ENCODE peak calls at places on chromosomes 1 and 21, in ten cellular contexts. R, A, B, Z, K, C, V, D, U and E are unnamed samples. For H3K4me1, the result is how much of the 10 kb centered on the place peaks cover.

GRCh38 chr21:22791986-22792560 is 1793.9 kb downstream of the NCAM2 start:
- DNase-seq in R (peak), A (no peak), B (no peak), Z (peak), K (no peak), C (no peak), V (no peak), D (no peak), U (no peak), E (peak)

GRCh38 chr21:38229260-38229877 is 27.4 kb upstream of the KCNJ15 start:
- DNase-seq in R (peak), A (peak), B (no peak), Z (no peak), K (no peak), C (peak), V (no peak), D (no peak), U (no peak), E (no peak)

GRCh38 chr21:34983680-34984086 is 65.4 kb downstream of the RUNX1 start:
- DNase-seq in R (peak), A (peak), B (no peak), Z (peak), K (no peak), C (no peak), V (no peak), D (no peak), U (no peak), E (no peak)

GRCh38 chr1:212218065-212218464 is 67.1 kb upstream of the PPP2R5A start:
- DNase-seq in R (no peak), A (no peak), B (no peak), Z (no peak), K (no peak), C (no peak), V (peak), D (no peak), U (no peak), E (no peak)

GRCh38 chr1:218344814-218345672 is at the start of gene TGFB2:
- DNase-seq in R (peak), A (peak), B (no peak), Z (peak), K (no peak), C (no peak), V (peak), D (no peak), U (peak), E (peak)

GRCh38 chr21:46021398-46021797 is 39.8 kb downstream of the COL6A1 start:
- DNase-seq in R (no peak), A (no peak), B (no peak), Z (no peak), K (no peak), C (no peak), V (no peak), D (no peak), U (no peak), E (no peak)

GRCh38 chr1:27299385-27300252 is 22.3 kb upstream of the TMEM222 start:
- DNase-seq in R (peak), A (peak), B (peak), Z (peak), K (peak), C (no peak), V (peak), D (no peak), U (peak), E (peak)

GRCh38 chr1:170221031-170221430 is 75.3 kb downstream of the NTMT2 start:
- DNase-seq in R (peak), A (no peak), B (no peak), Z (no peak), K (no peak), C (no peak), V (no peak), D (no peak), U (no peak), E (peak)

GRCh38 chr1:176205322-176205914 is 1.7 kb downstream of the COP1 start:
- DNase-seq in R (peak), A (peak), B (no peak), Z (no peak), K (no peak), C (no peak), V (no peak), D (no peak), U (no peak), E (no peak)

GRCh38 chr1:228901936-228902681 is 166.8 kb downstream of the RHOU start:
- DNase-seq in R (no peak), A (no peak), B (no peak), Z (no peak), K (no peak), C (peak), V (no peak), D (no peak), U (no peak), E (no peak)
- H3K27ac ChIP-seq in R (no peak), A (no peak), B (no peak), Z (no peak), K (no peak), C (no peak), V (peak), D (no peak), U (no peak), E (no peak)

GRCh38 chr1:156744786-156745419 is 4.0 kb upstream of the MRPL24 start:
- DNase-seq in R (no peak), A (no peak), B (no peak), Z (no peak), K (peak), C (no peak), V (no peak), D (no peak), U (no peak), E (no peak)
- H3K4me1 ChIP-seq in R (under half), A (under half), B (half or more), Z (under half), K (under half), C (under half), V (under half), D (half or more), U (under half), E (under half)

GRCh38 chr1:206032356-206033140 is 8.9 kb upstream of the CTSE start:
- DNase-seq in R (no peak), A (no peak), B (no peak), Z (no peak), K (no peak), C (peak), V (no peak), D (no peak), U (no peak), E (no peak)

GRCh38 chr1:206030714-206031113 is 7.0 kb upstream of the CTSE start:
- DNase-seq in R (peak), A (peak), B (peak), Z (peak), K (peak), C (peak), V (peak), D (no peak), U (peak), E (peak)

GRCh38 chr1:206035027-206035426 is 11.3 kb upstream of the CTSE start:
- DNase-seq in R (no peak), A (no peak), B (no peak), Z (no peak), K (no peak), C (peak), V (peak), D (no peak), U (no peak), E (no peak)

GRCh38 chr1:206025283-206025820 is 1.7 kb upstream of the CTSE start:
- DNase-seq in R (no peak), A (peak), B (no peak), Z (no peak), K (no peak), C (no peak), V (no peak), D (no peak), U (no peak), E (no peak)

GRCh38 chr1:206029484-206029883 is 5.8 kb upstream of the CTSE start:
- DNase-seq in R (no peak), A (peak), B (no peak), Z (peak), K (no peak), C (peak), V (no peak), D (no peak), U (peak), E (no peak)
- H3K4me3 ChIP-seq in R (no peak), A (no peak), B (no peak), Z (no peak), K (no peak), C (no peak), V (no peak), D (no peak), U (no peak), E (no peak)

GRCh38 chr1:182587087-182587486 is 2.0 kb downstream of the RNASEL start:
- DNase-seq in R (no peak), A (no peak), B (no peak), Z (no peak), K (no peak), C (no peak), V (no peak), D (no peak), U (no peak), E (no peak)

GRCh38 chr1:182587666-182588438 is 1.2 kb downstream of the RNASEL start:
- DNase-seq in R (no peak), A (no peak), B (no peak), Z (no peak), K (no peak), C (no peak), V (no peak), D (no peak), U (no peak), E (no peak)

GRCh38 chr1:182589931-182590330 is 875 bp upstream of the RNASEL start:
- DNase-seq in R (no peak), A (no peak), B (no peak), Z (no peak), K (no peak), C (peak), V (no peak), D (no peak), U (no peak), E (no peak)

GRCh38 chr1:182588460-182589396 is at the start of gene RNASEL:
- DNase-seq in R (peak), A (peak), B (peak), Z (peak), K (no peak), C (peak), V (peak), D (peak), U (peak), E (peak)

GRCh38 chr1:182589520-182589919 is 464 bp upstream of the RNASEL start:
- DNase-seq in R (no peak), A (no peak), B (no peak), Z (no peak), K (no peak), C (no peak), V (no peak), D (no peak), U (no peak), E (no peak)
- H3K27ac ChIP-seq in R (no peak), A (no peak), B (peak), Z (peak), K (peak), C (no peak), V (peak), D (no peak), U (peak), E (no peak)

GRCh38 chr1:64042331-64043100 is 160.9 kb upstream of the UBE2U start:
- DNase-seq in R (peak), A (peak), B (no peak), Z (no peak), K (no peak), C (no peak), V (no peak), D (no peak), U (no peak), E (no peak)

GRCh38 chr1:64038119-64038518 is 165.3 kb upstream of the UBE2U start:
- DNase-seq in R (no peak), A (no peak), B (no peak), Z (no peak), K (no peak), C (no peak), V (no peak), D (no peak), U (no peak), E (peak)

GRCh38 chr1:64041366-64042131 is 161.9 kb upstream of the UBE2U start:
- DNase-seq in R (no peak), A (no peak), B (no peak), Z (no peak), K (no peak), C (no peak), V (no peak), D (no peak), U (no peak), E (no peak)

GRCh38 chr1:64036549-64036948 is 166.9 kb upstream of the UBE2U start:
- DNase-seq in R (no peak), A (no peak), B (no peak), Z (no peak), K (no peak), C (no peak), V (no peak), D (no peak), U (no peak), E (no peak)

DNA sequence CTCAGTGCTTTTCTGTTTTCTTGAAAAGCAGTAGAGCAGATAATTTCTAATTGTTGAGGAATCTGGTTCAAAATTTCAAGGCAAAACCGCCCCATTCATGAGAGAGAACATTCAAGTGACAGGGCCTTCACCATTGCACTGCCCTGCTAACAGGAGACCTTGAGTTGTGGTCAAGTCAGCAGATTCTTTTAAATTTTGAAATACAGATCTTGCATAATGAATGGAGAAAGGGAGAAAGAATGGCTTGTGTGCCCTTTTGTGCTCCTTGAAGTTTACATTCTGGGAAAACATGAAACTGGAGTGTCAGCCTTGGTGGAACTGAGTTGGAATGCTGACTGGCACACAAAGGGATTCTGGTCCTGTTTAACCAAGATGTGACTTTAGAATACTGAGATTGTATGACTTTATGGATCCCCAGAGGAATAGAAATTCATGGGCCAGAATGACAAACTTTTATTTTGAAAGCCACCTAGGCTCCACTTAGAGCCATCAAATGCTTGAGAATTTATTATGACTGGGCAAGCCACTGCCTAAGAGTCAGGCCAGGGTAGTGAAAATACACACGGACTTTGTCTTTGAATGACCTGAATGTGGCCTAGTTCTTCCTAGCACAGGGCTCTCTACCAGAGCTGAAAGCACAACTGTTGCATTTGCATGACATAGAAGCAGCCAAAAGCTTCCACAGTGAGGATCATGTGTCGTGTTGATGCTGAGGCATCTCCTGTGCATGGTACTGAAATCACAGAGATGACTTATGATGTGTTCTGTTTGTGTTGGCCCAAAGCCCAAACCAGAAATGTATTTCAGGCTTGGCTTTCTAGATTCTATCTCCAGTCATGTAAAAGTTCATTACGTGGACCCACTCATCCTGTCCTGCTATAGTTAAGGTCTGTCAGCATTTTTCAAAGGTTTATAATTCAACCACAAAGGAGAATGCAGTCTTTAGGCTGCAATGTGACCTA is 164.2 kb upstream of the UBE2U start:
- DNase-seq in R (peak), A (peak), B (no peak), Z (peak), K (peak), C (no peak), V (no peak), D (no peak), U (peak), E (peak)
- H3K4me1 ChIP-seq in R (under half), A (half or more), B (half or more), Z (under half), K (under half), C (under half), V (under half), D (under half), U (under half), E (under half)

GRCh38 chr1:9691726-9692125 is 40.2 kb downstream of the PIK3CD start:
- DNase-seq in R (no peak), A (no peak), B (no peak), Z (no peak), K (no peak), C (no peak), V (no peak), D (no peak), U (no peak), E (no peak)

GRCh38 chr1:9689011-9689706 is 37.6 kb downstream of the PIK3CD start:
- DNase-seq in R (peak), A (peak), B (peak), Z (peak), K (peak), C (peak), V (peak), D (peak), U (peak), E (peak)

GRCh38 chr1:9691108-9691445 is 39.5 kb downstream of the PIK3CD start:
- DNase-seq in R (peak), A (no peak), B (no peak), Z (no peak), K (no peak), C (no peak), V (no peak), D (no peak), U (no peak), E (no peak)

GRCh38 chr1:9689971-9690381 is 38.4 kb downstream of the PIK3CD start:
- DNase-seq in R (peak), A (no peak), B (peak), Z (peak), K (no peak), C (peak), V (peak), D (no peak), U (peak), E (peak)

GRCh38 chr1:9690440-9691107 is 39.0 kb downstream of the PIK3CD start:
- DNase-seq in R (no peak), A (no peak), B (no peak), Z (no peak), K (no peak), C (no peak), V (no peak), D (no peak), U (no peak), E (no peak)
- H3K4me3 ChIP-seq in R (peak), A (no peak), B (peak), Z (peak), K (peak), C (peak), V (peak), D (peak), U (peak), E (peak)

DNA sequence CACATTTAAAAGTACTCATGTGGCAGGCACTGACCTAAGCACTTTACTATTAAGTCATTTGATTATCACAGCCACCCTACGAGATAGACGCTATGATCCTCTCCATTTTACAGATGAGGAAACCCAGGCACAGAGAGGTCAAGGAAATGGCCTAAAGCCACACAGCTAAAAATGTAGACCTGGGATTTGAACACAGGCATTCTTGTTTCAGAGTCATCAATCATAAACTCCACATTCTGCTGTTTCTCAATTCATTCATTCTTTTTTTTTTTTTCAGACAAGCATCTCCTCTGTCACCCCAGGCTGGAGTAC is 8.3 kb downstream of the EPHA2 start:
- DNase-seq in R (no peak), A (no peak), B (no peak), Z (no peak), K (no peak), C (no peak), V (no peak), D (no peak), U (no peak), E (no peak)
- H3K27ac ChIP-seq in R (peak), A (peak), B (peak), Z (peak), K (peak), C (no peak), V (peak), D (peak), U (peak), E (peak)